ENCODE peak calls at places on chromosome 5, in five cellular contexts. U is suprapubic skin, E is OCI-LY7, V is GM12878, O is nephron progenitor cell. F is an unnamed sample.

GRCh38 chr5:124745367-124746251 is 830 bp downstream of the ZNF608 start:
- DNase-seq in U (no peak), E (peak), V (no peak), O (no peak), F (no peak)

GRCh38 chr5:72110401-72111013 is 3.2 kb downstream of the MAP1B start:
- DNase-seq in U (no peak), E (no peak), V (no peak), O (no peak), F (no peak)

GRCh38 chr5:123125953-123126352 is 36.9 kb downstream of the PRDM6 start:
- DNase-seq in U (no peak), E (no peak), V (no peak), O (no peak), F (no peak)

GRCh38 chr5:81315336-81315735 is 13.9 kb downstream of the ZCCHC9 start:
- DNase-seq in U (no peak), E (no peak), V (no peak), O (no peak), F (no peak)

GRCh38 chr5:115773010-115773580 is 43.4 kb downstream of the CDO1 start:
- DNase-seq in U (no peak), E (no peak), V (no peak), O (no peak), F (no peak)

GRCh38 chr5:170436335-170436734 is 47.2 kb upstream of the KCNMB1 start:
- DNase-seq in U (no peak), E (no peak), V (no peak), O (peak), F (peak)

GRCh38 chr5:41869150-41869738 is 981 bp downstream of the OXCT1 start:
- DNase-seq in U (peak), E (peak), V (no peak), O (no peak), F (no peak)

GRCh38 chr5:148913493-148913892 is 87.1 kb downstream of the ADRB2 start:
- DNase-seq in U (no peak), E (no peak), V (no peak), O (no peak), F (no peak)

GRCh38 chr5:109258755-109259154 is 151.0 kb downstream of the PJA2 start:
- DNase-seq in U (no peak), E (no peak), V (no peak), O (no peak), F (no peak)

GRCh38 chr5:100273846-100274580 is 261.2 kb upstream of the FAM174A start:
- DNase-seq in U (no peak), E (no peak), V (no peak), O (no peak), F (no peak)

GRCh38 chr5:54480296-54480695 is 24.8 kb downstream of the HSPB3 start:
- DNase-seq in U (no peak), E (no peak), V (no peak), O (no peak), F (no peak)

GRCh38 chr5:1770443-1770802 is 29.2 kb downstream of the MRPL36 start:
- DNase-seq in U (no peak), E (no peak), V (no peak), O (no peak), F (no peak)

GRCh38 chr5:81631124-81631523 is 119.8 kb downstream of the SSBP2 start:
- DNase-seq in U (no peak), E (peak), V (peak), O (no peak), F (no peak)

GRCh38 chr5:55868846-55869245 is 17.7 kb downstream of the IL31RA start:
- DNase-seq in U (no peak), E (no peak), V (no peak), O (no peak), F (no peak)

GRCh38 chr5:73942783-73943182 is 316.8 kb downstream of the ARHGEF28 start:
- DNase-seq in U (no peak), E (no peak), V (no peak), O (no peak), F (no peak)

GRCh38 chr5:112691758-112692157 is 45.9 kb upstream of the APC start:
- DNase-seq in U (no peak), E (peak), V (peak), O (no peak), F (no peak)

GRCh38 chr5:82975396-82975795 is 101.8 kb downstream of the TMEM167A start:
- DNase-seq in U (no peak), E (peak), V (no peak), O (no peak), F (no peak)

GRCh38 chr5:171863928-171864327 is 78.3 kb downstream of the SMIM23 start:
- DNase-seq in U (no peak), E (no peak), V (no peak), O (no peak), F (no peak)

GRCh38 chr5:106121972-106122605 is 1548.6 kb downstream of the EFNA5 start:
- DNase-seq in U (no peak), E (peak), V (no peak), O (peak), F (no peak)

GRCh38 chr5:83475540-83476469 is 4.3 kb downstream of the VCAN start:
- DNase-seq in U (no peak), E (no peak), V (no peak), O (no peak), F (no peak)

GRCh38 chr5:55572011-55572410 is 37.2 kb upstream of the PLPP1 start:
- DNase-seq in U (no peak), E (no peak), V (no peak), O (no peak), F (no peak)

GRCh38 chr5:852431-853401 is 1.9 kb upstream of the ZDHHC11 start:
- DNase-seq in U (peak), E (no peak), V (no peak), O (no peak), F (no peak)

GRCh38 chr5:31047621-31048020 is 145.9 kb upstream of the CDH6 start:
- DNase-seq in U (no peak), E (no peak), V (no peak), O (no peak), F (no peak)

GRCh38 chr5:372911-373709 is 51.6 kb downstream of the AHRR start:
- DNase-seq in U (peak), E (no peak), V (no peak), O (no peak), F (peak)

GRCh38 chr5:167565555-167565954 is 725.9 kb upstream of the WWC1 start:
- DNase-seq in U (no peak), E (no peak), V (no peak), O (no peak), F (no peak)
- TF ChIP-seq CTCF in U (no peak), E (peak), V (no peak), O (no peak), F (peak)

DNA sequence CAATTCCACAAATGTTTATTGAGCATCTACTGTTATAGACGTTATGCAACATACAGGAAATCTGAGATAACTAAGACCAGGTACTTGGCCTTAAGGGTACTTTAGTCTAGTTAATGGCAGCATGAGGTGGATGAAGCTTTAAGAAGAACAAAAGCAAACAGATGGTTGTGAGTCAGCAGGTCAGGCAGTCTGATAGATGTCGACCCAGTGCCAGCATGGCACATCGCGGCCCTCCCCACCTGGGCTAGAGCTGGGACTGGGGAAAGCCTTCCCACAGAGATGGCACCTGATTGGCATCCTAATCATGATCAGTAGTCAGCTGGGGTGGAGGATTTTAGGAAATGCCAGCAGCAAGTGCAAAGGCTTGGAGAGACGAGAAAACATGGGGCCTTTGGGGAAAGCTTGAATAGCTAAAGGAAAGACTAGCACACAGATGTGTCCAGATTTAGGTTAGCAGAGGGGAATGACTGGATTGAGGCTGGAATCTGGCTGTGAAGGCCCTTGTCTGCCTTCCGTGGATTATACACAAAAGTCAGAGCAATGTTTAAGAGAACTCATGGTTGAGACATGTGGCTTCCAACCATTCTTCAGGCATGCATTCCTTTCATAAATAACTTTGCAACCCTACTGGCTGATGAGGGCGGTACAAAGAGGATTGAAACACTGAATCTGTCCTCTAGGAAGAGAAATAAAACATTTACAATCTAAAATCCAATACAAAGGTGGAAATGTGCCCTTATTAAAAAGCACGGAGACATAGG is 395.4 kb upstream of the WWC1 start:
- DNase-seq in U (no peak), E (no peak), V (no peak), O (no peak), F (no peak)
- TF ChIP-seq CTCF in U (no peak), E (no peak), V (no peak), O (no peak), F (no peak)

GRCh38 chr5:92567831-92568450 is 1013.1 kb downstream of the NR2F1-AS1 start:
- DNase-seq in U (no peak), E (no peak), V (no peak), O (no peak), F (no peak)

GRCh38 chr5:92566113-92566767 is 1014.8 kb downstream of the NR2F1-AS1 start:
- DNase-seq in U (no peak), E (no peak), V (no peak), O (no peak), F (no peak)

GRCh38 chr5:92565673-92566072 is 1015.3 kb downstream of the NR2F1-AS1 start:
- DNase-seq in U (no peak), E (no peak), V (no peak), O (no peak), F (no peak)

GRCh38 chr5:92574023-92574422 is 1007.0 kb downstream of the NR2F1-AS1 start:
- DNase-seq in U (no peak), E (no peak), V (no peak), O (no peak), F (no peak)

GRCh38 chr5:92568522-92568921 is 1012.5 kb downstream of the NR2F1-AS1 start:
- DNase-seq in U (no peak), E (no peak), V (no peak), O (no peak), F (no peak)
- TF ChIP-seq CTCF in U (no peak), E (no peak), V (no peak), O (no peak), F (no peak)

DNA sequence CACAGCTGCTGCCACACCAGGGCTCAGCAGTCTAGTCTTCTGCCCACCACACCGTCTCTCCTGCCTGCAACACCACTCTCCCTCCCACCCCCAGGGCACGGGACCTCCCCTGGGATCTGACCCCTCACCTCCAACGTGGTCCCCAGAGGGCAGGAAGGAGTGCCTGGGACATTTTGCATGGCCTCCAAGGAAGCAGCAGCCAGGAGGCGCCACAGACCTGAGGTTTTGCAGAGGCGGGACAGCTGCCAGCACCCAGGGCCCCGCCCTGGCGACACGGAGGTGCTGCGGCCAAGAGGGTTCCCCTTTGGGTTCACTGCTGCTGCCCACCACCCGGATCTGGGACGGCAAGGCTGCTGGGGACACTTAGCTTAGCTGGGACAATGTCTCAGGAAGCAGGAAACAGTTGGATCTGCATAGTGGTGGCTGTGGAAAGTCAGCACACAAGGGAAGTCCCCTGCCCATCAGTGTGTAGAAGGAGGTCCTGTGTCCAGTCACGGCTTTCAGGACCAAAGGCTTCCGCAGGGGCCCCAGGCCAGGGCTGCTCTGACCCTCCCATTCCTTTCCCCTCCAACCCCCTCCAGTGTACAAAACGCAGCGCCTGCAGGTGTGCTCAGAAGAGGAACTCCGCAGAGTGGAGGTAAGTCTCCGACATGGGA is 13.8 kb downstream of the PROP1 start:
- DNase-seq in U (no peak), E (peak), V (no peak), O (peak), F (peak)
- TF ChIP-seq CTCF in U (peak), E (peak), V (peak), O (no peak), F (peak)

GRCh38 chr5:150347003-150347402 is 10.5 kb upstream of the TCOF1 start:
- DNase-seq in U (no peak), E (no peak), V (no peak), O (no peak), F (no peak)

GRCh38 chr5:150349681-150350275 is 7.7 kb upstream of the TCOF1 start:
- DNase-seq in U (no peak), E (no peak), V (no peak), O (no peak), F (no peak)

GRCh38 chr5:150353395-150353675 is 4.2 kb upstream of the TCOF1 start:
- DNase-seq in U (no peak), E (no peak), V (no peak), O (no peak), F (no peak)

GRCh38 chr5:150352531-150353394 is 4.7 kb upstream of the TCOF1 start:
- DNase-seq in U (no peak), E (no peak), V (no peak), O (no peak), F (no peak)

DNA sequence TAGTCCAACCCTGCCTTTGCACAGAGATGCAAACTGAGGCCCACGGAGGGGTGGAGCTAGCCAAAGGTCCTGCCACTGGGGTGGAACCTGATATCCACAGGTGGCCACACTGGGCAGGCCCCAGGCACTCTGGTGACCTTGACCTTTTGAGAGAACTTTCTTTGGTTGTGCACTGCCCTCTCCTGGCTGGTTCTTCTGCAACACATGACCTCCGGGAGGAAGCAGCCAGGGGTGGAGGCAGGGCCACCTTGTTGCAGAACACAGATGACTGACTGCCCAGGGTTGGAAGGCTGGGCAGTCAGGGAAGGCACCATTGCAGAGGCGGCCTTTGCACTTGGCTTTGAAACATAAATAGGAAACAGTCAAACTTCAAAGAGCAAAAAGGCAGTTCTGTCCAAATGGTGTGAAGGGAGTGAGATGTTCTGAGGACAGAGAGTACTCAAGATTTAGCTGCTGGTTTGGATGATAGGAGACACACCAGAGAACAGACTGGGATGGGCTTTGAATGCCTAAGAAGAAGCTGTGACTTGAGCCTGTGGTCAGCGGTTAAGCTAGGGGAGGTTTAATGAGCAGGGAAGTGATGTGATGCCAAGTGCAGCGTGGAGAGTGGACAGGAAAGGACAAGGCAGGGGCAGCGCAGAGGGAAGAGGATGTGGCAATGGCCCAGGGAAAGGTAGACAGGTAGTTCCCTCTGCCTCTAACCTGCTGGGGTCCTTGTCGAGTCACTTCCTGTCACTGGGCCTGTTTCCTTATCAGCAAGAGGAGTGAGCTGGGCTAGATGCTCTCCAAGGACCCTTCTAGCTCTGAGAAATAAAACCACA is 6.8 kb upstream of the TCOF1 start:
- DNase-seq in U (no peak), E (peak), V (peak), O (peak), F (no peak)
- TF ChIP-seq CTCF in U (peak), E (peak), V (peak), O (peak), F (peak)

F was measured in type B pancreatic cell.